ENCODE peak calls at places on chromosomes 16 and 17, in ten cellular contexts. D is HAP-1; K is DMS53; E is smooth muscle cell of the brain vasculature; L is activated CD4-positive, alpha-beta T cell treated with anti-CD3 and anti-CD28 coated beads for 48 hours; B is BJ; Z is HEK293T; J is C1 segment of cervical spinal cord; R is effector memory CD4-positive, alpha-beta T cell; Q is RCC 7860. C is an unnamed sample.

GRCh38 chr17:39618252-39618913 is 8.4 kb upstream of the PPP1R1B start:
- DNase-seq in D (peak), K (peak), E (no peak), L (no peak), B (no peak), Z (no peak), J (no peak), R (no peak), Q (no peak), C (peak)

GRCh38 chr17:46766493-46767491 is 51.7 kb downstream of the WNT3 start:
- DNase-seq in D (no peak), K (no peak), E (no peak), L (no peak), B (no peak), Z (no peak), J (no peak), R (no peak), Q (no peak), C (no peak)

GRCh38 chr17:76432712-76433336 is 20.1 kb downstream of the UBE2O start:
- DNase-seq in D (peak), K (peak), E (no peak), L (no peak), B (no peak), Z (no peak), J (no peak), R (no peak), Q (peak), C (no peak)

GRCh38 chr17:67055041-67055443 is 10.7 kb downstream of the CACNG1 start:
- DNase-seq in D (no peak), K (no peak), E (no peak), L (no peak), B (no peak), Z (no peak), J (no peak), R (no peak), Q (no peak), C (no peak)

GRCh38 chr16:12532871-12533610 is 270.6 kb downstream of the CPPED1 start:
- DNase-seq in D (no peak), K (no peak), E (no peak), L (peak), B (no peak), Z (no peak), J (no peak), R (no peak), Q (no peak), C (no peak)

GRCh38 chr16:17921357-17921978 is 415.1 kb downstream of the NPIPA8 start:
- DNase-seq in D (peak), K (peak), E (no peak), L (peak), B (no peak), Z (peak), J (no peak), R (peak), Q (no peak), C (no peak)

GRCh38 chr17:63189930-63190329 is 223.9 kb downstream of the TANC2 start:
- DNase-seq in D (no peak), K (no peak), E (no peak), L (no peak), B (no peak), Z (no peak), J (no peak), R (no peak), Q (no peak), C (peak)

GRCh38 chr16:77944631-77945030 is 77.7 kb upstream of the CLEC3A start:
- DNase-seq in D (no peak), K (no peak), E (no peak), L (no peak), B (no peak), Z (no peak), J (no peak), R (no peak), Q (no peak), C (no peak)

GRCh38 chr16:81688182-81688581 is 90.9 kb upstream of the PLCG2 start:
- DNase-seq in D (no peak), K (peak), E (no peak), L (peak), B (no peak), Z (no peak), J (no peak), R (no peak), Q (no peak), C (peak)

GRCh38 chr16:70740919-70741778 is 55.3 kb upstream of the MTSS2 start:
- DNase-seq in D (no peak), K (no peak), E (peak), L (peak), B (peak), Z (no peak), J (no peak), R (no peak), Q (peak), C (peak)

GRCh38 chr16:3127745-3128144 is 7.1 kb upstream of the ZNF213 start:
- DNase-seq in D (no peak), K (no peak), E (no peak), L (no peak), B (no peak), Z (no peak), J (no peak), R (no peak), Q (no peak), C (no peak)

GRCh38 chr17:32876414-32877163 is at the start of gene MYO1D:
- DNase-seq in D (no peak), K (peak), E (no peak), L (peak), B (no peak), Z (peak), J (no peak), R (peak), Q (no peak), C (peak)

GRCh38 chr17:37516131-37516561 is 26.5 kb downstream of the DUSP14 start:
- DNase-seq in D (peak), K (no peak), E (no peak), L (no peak), B (no peak), Z (no peak), J (no peak), R (no peak), Q (peak), C (peak)

GRCh38 chr17:19494961-19495806 is 38.5 kb upstream of the SLC47A1 start:
- DNase-seq in D (no peak), K (no peak), E (no peak), L (no peak), B (no peak), Z (no peak), J (no peak), R (no peak), Q (no peak), C (no peak)

GRCh38 chr16:55678061-55678935 is 22.5 kb downstream of the SLC6A2 start:
- DNase-seq in D (no peak), K (no peak), E (no peak), L (no peak), B (no peak), Z (no peak), J (peak), R (no peak), Q (no peak), C (no peak)

GRCh38 chr16:50153648-50154368 is 702 bp downstream of the TENT4B start:
- DNase-seq in D (no peak), K (peak), E (no peak), L (peak), B (no peak), Z (peak), J (no peak), R (peak), Q (no peak), C (peak)

GRCh38 chr16:25257504-25257955 is at the start of gene ZKSCAN2:
- DNase-seq in D (peak), K (peak), E (peak), L (peak), B (peak), Z (peak), J (peak), R (peak), Q (peak), C (peak)

GRCh38 chr17:3401786-3402185 is 3.6 kb upstream of the OR1E1 start:
- DNase-seq in D (no peak), K (no peak), E (no peak), L (no peak), B (no peak), Z (no peak), J (no peak), R (no peak), Q (no peak), C (no peak)

GRCh38 chr17:80504671-80505413 is 28.4 kb upstream of the NPTX1 start:
- DNase-seq in D (no peak), K (no peak), E (no peak), L (no peak), B (no peak), Z (no peak), J (no peak), R (no peak), Q (peak), C (peak)

GRCh38 chr17:16999931-17000625 is 28.2 kb upstream of the TNFRSF13B start:
- DNase-seq in D (no peak), K (no peak), E (no peak), L (no peak), B (no peak), Z (no peak), J (no peak), R (no peak), Q (no peak), C (no peak)

GRCh38 chr17:78324391-78325075 is 35.3 kb downstream of the SOCS3 start:
- DNase-seq in D (no peak), K (peak), E (peak), L (peak), B (peak), Z (no peak), J (peak), R (no peak), Q (no peak), C (peak)

GRCh38 chr17:29567362-29568330 is 809 bp upstream of the ABHD15 start:
- DNase-seq in D (peak), K (peak), E (no peak), L (peak), B (no peak), Z (peak), J (peak), R (peak), Q (no peak), C (peak)

GRCh38 chr17:60435244-60436170 is 13.2 kb downstream of the CHCT1 start:
- DNase-seq in D (peak), K (peak), E (peak), L (peak), B (no peak), Z (peak), J (peak), R (peak), Q (peak), C (peak)

GRCh38 chr16:88914750-88915368 is 48.4 kb upstream of the PABPN1L start:
- DNase-seq in D (no peak), K (no peak), E (peak), L (no peak), B (peak), Z (no peak), J (no peak), R (no peak), Q (no peak), C (peak)

GRCh38 chr16:85245307-85246172 is 133.3 kb upstream of the CIBAR2 start:
- DNase-seq in D (peak), K (peak), E (no peak), L (peak), B (no peak), Z (peak), J (no peak), R (peak), Q (peak), C (peak)

GRCh38 chr17:64778102-64778366 is 115.9 kb upstream of the SMURF2 start:
- DNase-seq in D (no peak), K (no peak), E (no peak), L (no peak), B (no peak), Z (no peak), J (no peak), R (no peak), Q (no peak), C (no peak)

GRCh38 chr16:67163164-67163902 is 1.2 kb upstream of the HSF4 start:
- DNase-seq in D (no peak), K (no peak), E (no peak), L (peak), B (no peak), Z (no peak), J (no peak), R (no peak), Q (no peak), C (no peak)

GRCh38 chr17:48562934-48563333 is 15.2 kb downstream of the HOXB4 start:
- DNase-seq in D (no peak), K (no peak), E (no peak), L (no peak), B (no peak), Z (no peak), J (no peak), R (no peak), Q (no peak), C (no peak)

GRCh38 chr17:82664701-82665182 is 16.5 kb upstream of the WDR45B start:
- DNase-seq in D (no peak), K (no peak), E (no peak), L (no peak), B (no peak), Z (no peak), J (no peak), R (no peak), Q (no peak), C (no peak)

GRCh38 chr17:16255481-16255901 is 38.5 kb downstream of the PIGL start:
- DNase-seq in D (peak), K (no peak), E (no peak), L (no peak), B (no peak), Z (no peak), J (peak), R (no peak), Q (no peak), C (no peak)

GRCh38 chr17:3911271-3912053 is 4.8 kb downstream of the P2RX1 start:
- DNase-seq in D (no peak), K (peak), E (no peak), L (peak), B (no peak), Z (no peak), J (no peak), R (peak), Q (no peak), C (no peak)

GRCh38 chr16:47392114-47392513 is 68.7 kb downstream of the ITFG1 start:
- DNase-seq in D (no peak), K (peak), E (peak), L (peak), B (no peak), Z (no peak), J (no peak), R (no peak), Q (peak), C (peak)

GRCh38 chr17:50551433-50551815 is 4.5 kb downstream of the SPATA20 start:
- DNase-seq in D (no peak), K (no peak), E (no peak), L (no peak), B (no peak), Z (no peak), J (no peak), R (no peak), Q (no peak), C (no peak)

GRCh38 chr17:81487487-81488275 is 24.9 kb downstream of the ACTG1 start:
- DNase-seq in D (peak), K (peak), E (no peak), L (peak), B (no peak), Z (peak), J (peak), R (peak), Q (peak), C (peak)

GRCh38 chr17:74852237-74853047 is 7.2 kb downstream of the GRIN2C start:
- DNase-seq in D (peak), K (peak), E (no peak), L (peak), B (no peak), Z (peak), J (no peak), R (peak), Q (no peak), C (no peak)

GRCh38 chr17:16314189-16314588 is 39.1 kb downstream of the CENPV start:
- DNase-seq in D (no peak), K (no peak), E (no peak), L (no peak), B (no peak), Z (no peak), J (no peak), R (no peak), Q (no peak), C (no peak)

GRCh38 chr17:74987909-74988711 is 678 bp downstream of the CDR2L start:
- DNase-seq in D (peak), K (peak), E (no peak), L (peak), B (no peak), Z (peak), J (peak), R (peak), Q (peak), C (peak)

GRCh38 chr17:66177048-66177447 is 14.9 kb downstream of the CEP112 start:
- DNase-seq in D (no peak), K (peak), E (no peak), L (no peak), B (no peak), Z (no peak), J (no peak), R (no peak), Q (no peak), C (no peak)

GRCh38 chr16:56999409-57000270 is 10.3 kb downstream of the NLRC5 start:
- DNase-seq in D (no peak), K (no peak), E (no peak), L (peak), B (no peak), Z (no peak), J (no peak), R (peak), Q (no peak), C (no peak)